ENCODE peak calls at places on chromosomes 16 and 17, in five cellular contexts. One of them, this sample, is unnamed.
A peak's percentile ranks its signal among the peaks of the same experiment; 100 is the strongest.

GRCh38 chr16:89633064-89633631 is 19.7 kb downstream of the DPEP1 start:
- DNase-seq in cardiac fibroblast: peak; percentile 78
- DNase-seq in fibroblast of lung: peak; percentile 74
- DNase-seq in body of pancreas: no peak
- DNase-seq in psoas muscle: no peak
- DNase-seq in this sample: no peak

GRCh38 chr17:40419559-40420331 is 2.0 kb upstream of the TOP2A start:
- DNase-seq in cardiac fibroblast: no peak
- DNase-seq in fibroblast of lung: no peak
- DNase-seq in body of pancreas: no peak
- DNase-seq in psoas muscle: no peak
- DNase-seq in this sample: no peak

GRCh38 chr16:77624085-77624484 is 98.2 kb upstream of the NUDT7 start:
- DNase-seq in cardiac fibroblast: no peak
- DNase-seq in fibroblast of lung: no peak
- DNase-seq in body of pancreas: no peak
- DNase-seq in psoas muscle: no peak
- DNase-seq in this sample: no peak

GRCh38 chr17:82408288-82408937 is 9.7 kb upstream of the HEXD start:
- DNase-seq in cardiac fibroblast: no peak
- DNase-seq in fibroblast of lung: no peak
- DNase-seq in body of pancreas: no peak
- DNase-seq in psoas muscle: no peak
- DNase-seq in this sample: no peak

GRCh38 chr16:17970366-17970765 is 366.2 kb downstream of the NPIPA8 start:
- DNase-seq in cardiac fibroblast: no peak
- DNase-seq in fibroblast of lung: no peak
- DNase-seq in body of pancreas: no peak
- DNase-seq in psoas muscle: no peak
- DNase-seq in this sample: no peak

GRCh38 chr16:89026121-89026612 is 49.2 kb upstream of the CBFA2T3 start:
- DNase-seq in cardiac fibroblast: peak; percentile 17
- DNase-seq in fibroblast of lung: peak; percentile 5
- DNase-seq in body of pancreas: no peak
- DNase-seq in psoas muscle: no peak
- DNase-seq in this sample: no peak

GRCh38 chr17:72622661-72623433 is 469.6 kb downstream of the SLC39A11 start:
- DNase-seq in cardiac fibroblast: no peak
- DNase-seq in fibroblast of lung: peak; percentile 56
- DNase-seq in body of pancreas: no peak
- DNase-seq in psoas muscle: no peak
- DNase-seq in this sample: no peak

GRCh38 chr17:78486946-78487680 is 90.1 kb downstream of the DNAH17 start:
- DNase-seq in cardiac fibroblast: no peak
- DNase-seq in fibroblast of lung: no peak
- DNase-seq in body of pancreas: no peak
- DNase-seq in psoas muscle: no peak
- DNase-seq in this sample: no peak

GRCh38 chr16:58478427-58478826 is 21.5 kb upstream of the NDRG4 start:
- DNase-seq in cardiac fibroblast: no peak
- DNase-seq in fibroblast of lung: no peak
- DNase-seq in body of pancreas: no peak
- DNase-seq in psoas muscle: no peak
- DNase-seq in this sample: no peak

GRCh38 chr16:15644306-15644961 is 1.5 kb upstream of the MARF1 start:
- DNase-seq in cardiac fibroblast: no peak
- DNase-seq in fibroblast of lung: peak; percentile 18
- DNase-seq in body of pancreas: no peak
- DNase-seq in psoas muscle: no peak
- DNase-seq in this sample: no peak

GRCh38 chr17:15157051-15157450 is 108.1 kb downstream of the PMP22 start:
- DNase-seq in cardiac fibroblast: peak; percentile 34
- DNase-seq in fibroblast of lung: peak; percentile 16
- DNase-seq in body of pancreas: no peak
- DNase-seq in psoas muscle: no peak
- DNase-seq in this sample: no peak

GRCh38 chr16:2511128-2511785 is 2.5 kb upstream of the ATP6V0C start:
- DNase-seq in cardiac fibroblast: peak; percentile 66
- DNase-seq in fibroblast of lung: peak; percentile 61
- DNase-seq in body of pancreas: peak; percentile 41
- DNase-seq in psoas muscle: peak; percentile 70
- DNase-seq in this sample: no peak

GRCh38 chr17:83057397-83057761 is 22.0 kb upstream of the METRNL start:
- DNase-seq in cardiac fibroblast: no peak
- DNase-seq in fibroblast of lung: no peak
- DNase-seq in body of pancreas: no peak
- DNase-seq in psoas muscle: no peak
- DNase-seq in this sample: no peak

GRCh38 chr16:17566075-17566474 is 95.3 kb upstream of the XYLT1 start:
- DNase-seq in cardiac fibroblast: no peak
- DNase-seq in fibroblast of lung: no peak
- DNase-seq in body of pancreas: no peak
- DNase-seq in psoas muscle: no peak
- DNase-seq in this sample: no peak

GRCh38 chr17:59342681-59343127 is 11.2 kb downstream of the YPEL2 start:
- DNase-seq in cardiac fibroblast: no peak
- DNase-seq in fibroblast of lung: no peak
- DNase-seq in body of pancreas: no peak
- DNase-seq in psoas muscle: no peak
- DNase-seq in this sample: no peak

GRCh38 chr16:67399218-67399733 is 6.0 kb upstream of the TPPP3 start:
- DNase-seq in cardiac fibroblast: no peak
- DNase-seq in fibroblast of lung: peak; percentile 32
- DNase-seq in body of pancreas: peak; percentile 49
- DNase-seq in psoas muscle: peak; percentile 42
- DNase-seq in this sample: no peak

GRCh38 chr17:19021622-19022083 is 17.1 kb upstream of the FAM83G start:
- DNase-seq in cardiac fibroblast: no peak
- DNase-seq in fibroblast of lung: no peak
- DNase-seq in body of pancreas: no peak
- DNase-seq in psoas muscle: peak; percentile 32
- DNase-seq in this sample: no peak

GRCh38 chr17:32954477-32954876 is 26.5 kb downstream of the TMEM98 start:
- DNase-seq in cardiac fibroblast: no peak
- DNase-seq in fibroblast of lung: no peak
- DNase-seq in body of pancreas: peak; percentile 90
- DNase-seq in psoas muscle: no peak
- DNase-seq in this sample: no peak

GRCh38 chr16:50842589-50842988 is 100.7 kb downstream of the CYLD start:
- DNase-seq in cardiac fibroblast: no peak
- DNase-seq in fibroblast of lung: peak; percentile 40
- DNase-seq in body of pancreas: no peak
- DNase-seq in psoas muscle: no peak
- DNase-seq in this sample: no peak

GRCh38 chr17:42618442-42619150 is 9.1 kb downstream of the TUBG1 start:
- DNase-seq in cardiac fibroblast: no peak
- DNase-seq in fibroblast of lung: peak; percentile 24
- DNase-seq in body of pancreas: peak; percentile 86
- DNase-seq in psoas muscle: peak; percentile 76
- DNase-seq in this sample: peak; percentile 13

GRCh38 chr16:68259421-68259820 is 4.9 kb upstream of the SLC7A6 start:
- DNase-seq in cardiac fibroblast: no peak
- DNase-seq in fibroblast of lung: no peak
- DNase-seq in body of pancreas: no peak
- DNase-seq in psoas muscle: no peak
- DNase-seq in this sample: no peak

GRCh38 chr16:3850544-3850899 is 30.0 kb downstream of the CREBBP start:
- DNase-seq in cardiac fibroblast: no peak
- DNase-seq in fibroblast of lung: no peak
- DNase-seq in body of pancreas: no peak
- DNase-seq in psoas muscle: no peak
- DNase-seq in this sample: no peak

GRCh38 chr16:10754941-10755340 is 11.3 kb downstream of the NUBP1 start:
- DNase-seq in cardiac fibroblast: peak; percentile 58
- DNase-seq in fibroblast of lung: peak; percentile 80
- DNase-seq in body of pancreas: no peak
- DNase-seq in psoas muscle: no peak
- DNase-seq in this sample: peak; percentile 46

GRCh38 chr17:75619506-75620431 is 13.5 kb upstream of the SMIM5 start:
- DNase-seq in cardiac fibroblast: peak; percentile 35
- DNase-seq in fibroblast of lung: peak; percentile 49
- DNase-seq in body of pancreas: peak; percentile 36
- DNase-seq in psoas muscle: no peak
- DNase-seq in this sample: no peak

GRCh38 chr17:21042434-21043295 is at the start of gene USP22:
- DNase-seq in cardiac fibroblast: no peak
- DNase-seq in fibroblast of lung: no peak
- DNase-seq in body of pancreas: no peak
- DNase-seq in psoas muscle: no peak
- DNase-seq in this sample: no peak

DNA sequence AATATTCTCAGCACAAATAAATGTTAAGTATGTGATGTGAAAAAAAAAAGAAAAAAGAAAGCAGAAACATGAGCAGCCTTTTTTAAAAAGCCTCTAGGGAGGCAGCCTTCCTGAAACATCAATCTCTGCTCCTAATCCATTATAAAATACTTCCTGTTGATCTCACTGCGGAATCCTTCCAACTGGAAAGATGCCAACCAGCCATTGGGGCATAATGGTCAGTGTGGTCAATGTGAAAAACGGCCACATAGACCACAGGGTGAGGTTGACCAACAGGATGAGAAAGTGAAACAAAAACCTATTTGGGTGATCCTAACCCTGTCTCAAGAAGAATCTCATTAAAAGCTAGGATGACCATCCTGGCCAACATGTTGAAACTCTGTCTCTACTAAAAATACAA is 26.1 kb upstream of the ABCA8 start:
- DNase-seq in cardiac fibroblast: peak; percentile 91
- DNase-seq in fibroblast of lung: peak; percentile 74
- DNase-seq in body of pancreas: peak; percentile 18
- DNase-seq in psoas muscle: no peak
- DNase-seq in this sample: peak; percentile 75
- H3K4me3 ChIP-seq in cardiac fibroblast: peak overlapping the region; percentile 18
- H3K4me3 ChIP-seq in fibroblast of lung: no peak overlapping the region
- H3K4me3 ChIP-seq in body of pancreas: no peak overlapping the region
- H3K4me3 ChIP-seq in psoas muscle: no peak overlapping the region
- H3K4me3 ChIP-seq in this sample: no peak overlapping the region

GRCh38 chr16:24045641-24046040 is 209.9 kb downstream of the PRKCB start:
- DNase-seq in cardiac fibroblast: no peak
- DNase-seq in fibroblast of lung: no peak
- DNase-seq in body of pancreas: no peak
- DNase-seq in psoas muscle: no peak
- DNase-seq in this sample: no peak
- TF ChIP-seq CTCF in cardiac fibroblast: no peak
- TF ChIP-seq CTCF in fibroblast of lung: no peak
- TF ChIP-seq CTCF in body of pancreas: no peak
- TF ChIP-seq CTCF in psoas muscle: no peak
- TF ChIP-seq CTCF in this sample: no peak

GRCh38 chr17:50198026-50198669 is 3.3 kb downstream of the COL1A1 start:
- DNase-seq in cardiac fibroblast: peak; percentile 80
- DNase-seq in fibroblast of lung: peak; percentile 48
- DNase-seq in body of pancreas: peak; percentile 57
- DNase-seq in psoas muscle: peak; percentile 58
- DNase-seq in this sample: no peak

GRCh38 chr17:50201226-50201854 is at the start of gene COL1A1:
- DNase-seq in cardiac fibroblast: peak; percentile 91
- DNase-seq in fibroblast of lung: peak; percentile 86
- DNase-seq in body of pancreas: peak; percentile 31
- DNase-seq in psoas muscle: peak; percentile 80
- DNase-seq in this sample: peak; percentile 71

GRCh38 chr17:50200447-50201225 is 795 bp downstream of the COL1A1 start:
- DNase-seq in cardiac fibroblast: peak; percentile 93
- DNase-seq in fibroblast of lung: peak; percentile 78
- DNase-seq in body of pancreas: peak; percentile 91
- DNase-seq in psoas muscle: peak; percentile 88
- DNase-seq in this sample: peak; percentile 93

GRCh38 chr17:50199651-50200446 is 1.6 kb downstream of the COL1A1 start:
- DNase-seq in cardiac fibroblast: peak; percentile 97
- DNase-seq in fibroblast of lung: peak; percentile 91
- DNase-seq in body of pancreas: peak; percentile 85
- DNase-seq in psoas muscle: peak; percentile 87
- DNase-seq in this sample: peak; percentile 98

DNA sequence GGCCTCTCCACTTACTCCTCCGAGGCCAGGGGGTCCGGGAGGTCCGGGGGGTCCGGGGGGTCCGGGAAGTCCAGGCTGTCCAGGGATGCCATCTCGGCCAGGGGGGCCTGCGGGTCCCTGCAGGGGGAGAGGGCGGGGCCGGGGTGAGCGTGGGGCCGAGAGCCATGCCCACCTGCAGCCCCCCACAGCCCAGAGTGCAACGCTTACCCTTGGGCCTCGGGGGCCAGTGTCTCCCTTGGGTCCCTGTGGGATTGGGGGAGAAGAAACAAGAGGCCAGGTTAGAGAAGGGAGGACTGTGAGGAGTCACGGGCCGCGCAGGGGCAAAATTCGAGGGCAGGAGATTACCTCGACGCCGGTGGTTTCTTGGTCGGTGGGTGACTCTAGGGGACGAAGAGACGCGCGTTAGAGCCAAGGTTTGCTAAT is 2.2 kb downstream of the COL1A1 start:
- DNase-seq in cardiac fibroblast: no peak
- DNase-seq in fibroblast of lung: peak; percentile 27
- DNase-seq in body of pancreas: no peak
- DNase-seq in psoas muscle: no peak
- DNase-seq in this sample: no peak
- H3K4me3 ChIP-seq in cardiac fibroblast: peak overlapping the region; percentile 96
- H3K4me3 ChIP-seq in fibroblast of lung: peak overlapping the region; percentile 90
- H3K4me3 ChIP-seq in body of pancreas: no peak overlapping the region
- H3K4me3 ChIP-seq in psoas muscle: peak overlapping the region; percentile 58
- H3K4me3 ChIP-seq in this sample: peak overlapping the region; percentile 100

GRCh38 chr17:7932949-7933348 is 943 bp downstream of the CNTROB start:
- DNase-seq in cardiac fibroblast: peak; percentile 72
- DNase-seq in fibroblast of lung: peak; percentile 52
- DNase-seq in body of pancreas: no peak
- DNase-seq in psoas muscle: peak; percentile 31
- DNase-seq in this sample: no peak
- TF ChIP-seq CTCF in cardiac fibroblast: peak; percentile 45
- TF ChIP-seq CTCF in fibroblast of lung: peak; percentile 40
- TF ChIP-seq CTCF in body of pancreas: no peak
- TF ChIP-seq CTCF in psoas muscle: no peak
- TF ChIP-seq CTCF in this sample: peak; percentile 23

DNA sequence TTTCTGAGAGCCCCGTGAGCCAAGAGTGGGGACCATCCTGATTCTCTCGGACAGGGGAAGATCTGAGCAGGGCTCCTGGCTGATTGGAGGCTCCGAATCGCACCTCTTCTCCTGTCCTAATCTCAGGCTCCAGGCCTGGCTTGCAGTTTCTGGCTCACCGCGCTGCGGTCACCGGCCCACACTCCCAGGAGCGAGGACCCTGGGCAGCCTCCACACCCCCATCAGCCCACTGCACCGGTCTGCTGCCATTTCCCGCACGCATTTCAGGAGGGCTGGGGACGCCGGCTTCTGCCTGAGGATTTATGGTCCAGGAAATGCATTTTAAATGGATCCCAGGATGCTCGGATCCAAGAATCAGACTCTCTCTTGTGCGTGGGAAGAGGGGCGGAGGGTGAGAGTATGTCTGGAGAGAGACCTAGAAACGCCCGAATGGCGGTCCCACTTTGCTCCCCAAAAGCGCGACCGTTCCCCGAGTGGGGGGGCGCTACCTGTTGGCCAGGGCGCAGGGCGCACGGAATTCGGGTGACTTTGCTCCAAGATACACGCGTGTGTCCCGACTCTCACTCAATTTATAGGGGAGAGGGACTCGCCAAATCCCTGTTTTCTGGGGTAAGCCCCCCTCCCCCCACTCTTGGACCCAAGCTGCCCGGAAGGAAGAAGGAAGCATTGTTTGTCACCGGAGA is 845 bp upstream of the JPH3 start:
- DNase-seq in cardiac fibroblast: no peak
- DNase-seq in fibroblast of lung: no peak
- DNase-seq in body of pancreas: no peak
- DNase-seq in psoas muscle: no peak
- DNase-seq in this sample: no peak
- H3K4me3 ChIP-seq in cardiac fibroblast: no peak overlapping the region
- H3K4me3 ChIP-seq in fibroblast of lung: no peak overlapping the region
- H3K4me3 ChIP-seq in body of pancreas: no peak overlapping the region
- H3K4me3 ChIP-seq in psoas muscle: no peak overlapping the region
- H3K4me3 ChIP-seq in this sample: no peak overlapping the region

GRCh38 chr17:38733315-38734234 is 3.4 kb downstream of the CISD3 start:
- DNase-seq in cardiac fibroblast: no peak
- DNase-seq in fibroblast of lung: no peak
- DNase-seq in body of pancreas: peak; percentile 73
- DNase-seq in psoas muscle: no peak
- DNase-seq in this sample: no peak
- TF ChIP-seq CTCF in cardiac fibroblast: peak; percentile 11
- TF ChIP-seq CTCF in fibroblast of lung: peak; percentile 12
- TF ChIP-seq CTCF in body of pancreas: no peak
- TF ChIP-seq CTCF in psoas muscle: no peak
- TF ChIP-seq CTCF in this sample: peak; percentile 41